ENCODE peak calls at places on chromosomes 7 and 10, in six cellular contexts. J, T, D, Z, N and F are unnamed samples.

GRCh38 chr7:8441602-8442294 is 8.3 kb downstream of the NXPH1 start:
- DNase-seq in T (no peak), N (no peak), J (no peak), D (no peak), Z (no peak), F (no peak)

GRCh38 chr10:36026656-36027390 is 384.7 kb upstream of the FZD8 start:
- DNase-seq in Z (no peak), N (no peak), J (no peak), D (no peak), T (no peak), F (no peak)

GRCh38 chr7:50745336-50745735 is 37.4 kb downstream of the GRB10 start:
- DNase-seq in T (no peak), D (no peak), J (no peak), N (no peak), Z (no peak), F (no peak)

GRCh38 chr10:27496137-27496536 is 8.0 kb upstream of the RAB18 start:
- DNase-seq in N (no peak), J (no peak), D (no peak), T (no peak), Z (no peak), F (no peak)

GRCh38 chr10:30282226-30282625 is 66.9 kb downstream of the MTPAP start:
- DNase-seq in N (no peak), D (no peak), T (no peak), Z (no peak), J (no peak), F (no peak)

GRCh38 chr10:30786131-30786530 is 156.6 kb upstream of the LYZL2 start:
- DNase-seq in D (no peak), N (no peak), Z (no peak), J (no peak), T (peak), F (no peak)

GRCh38 chr7:23346316-23346715 is 47.2 kb downstream of the MALSU1 start:
- DNase-seq in N (no peak), D (no peak), T (no peak), Z (no peak), J (no peak), F (no peak)

GRCh38 chr7:135389971-135390370 is 119.9 kb downstream of the CNOT4 start:
- DNase-seq in N (no peak), J (no peak), Z (no peak), D (no peak), T (no peak), F (no peak)

GRCh38 chr7:119838444-119838843 is 434.5 kb upstream of the KCND2 start:
- DNase-seq in D (no peak), J (no peak), T (no peak), Z (no peak), N (no peak), F (no peak)

GRCh38 chr10:108338146-108338545 is 1173.6 kb upstream of the SORCS1 start:
- DNase-seq in T (no peak), N (no peak), Z (no peak), D (no peak), J (no peak), F (no peak)

GRCh38 chr7:3923307-3923918 is 622.4 kb downstream of the SDK1 start:
- DNase-seq in T (no peak), D (no peak), N (no peak), Z (no peak), J (no peak), F (no peak)